ENCODE peak calls at places on chromosomes 4 and X, in four cellular contexts. W, D, K and O are unnamed samples.

GRCh38 chrX:2703991-2704369 is 12.9 kb downstream of the CD99 start:
- DNase-seq in W (no peak), D (peak; percentile 43), K (no peak), O (no peak)

GRCh38 chr4:70996014-70996353 is 2.5 kb downstream of the DCK start:
- DNase-seq in D (no peak), W (no peak), K (no peak), O (no peak)

GRCh38 chr4:179196511-179196910 is 1754.3 kb upstream of the AGA start:
- DNase-seq in K (peak; percentile 26), D (no peak), W (no peak), O (no peak)

GRCh38 chr4:140222175-140222574 is 68.2 kb upstream of the MAML3 start:
- DNase-seq in W (no peak), K (no peak), D (no peak), O (no peak)

GRCh38 chr4:140858897-140859296 is 102.7 kb upstream of the TBC1D9 start:
- DNase-seq in K (no peak), W (no peak), D (no peak), O (no peak)

GRCh38 chrX:102976290-102976689 is 39.2 kb downstream of the RAB40AL start:
- DNase-seq in W (no peak), K (no peak), D (no peak), O (no peak)

GRCh38 chr4:156101571-156101970 is 147.9 kb upstream of the CTSO start:
- DNase-seq in K (no peak), D (no peak), W (no peak), O (no peak)

GRCh38 chr4:138669479-138670165 is 346.0 kb upstream of the NOCT start:
- DNase-seq in W (no peak), K (no peak), D (no peak), O (no peak)

GRCh38 chr4:181569553-181569952 is 673.6 kb upstream of the TENM3 start:
- DNase-seq in W (no peak), D (peak; percentile 51), K (peak; percentile 49), O (no peak)

GRCh38 chrX:13752646-13753045 is 18.1 kb downstream of the OFD1 start:
- DNase-seq in W (no peak), D (no peak), K (no peak), O (no peak)

GRCh38 chr4:141890279-141890678 is 253.9 kb downstream of the IL15 start:
- DNase-seq in W (no peak), K (peak; percentile 46), D (no peak), O (no peak)

GRCh38 chr4:8475751-8476575 is 35.4 kb downstream of the TRMT44 start:
- DNase-seq in D (no peak), K (no peak), W (no peak), O (no peak)

GRCh38 chrX:118574666-118575065 is 79.1 kb downstream of the DOCK11 start:
- DNase-seq in K (no peak), D (peak; percentile 77), W (no peak), O (no peak)

GRCh38 chr4:7101692-7102515 is 34.0 kb upstream of the GRPEL1 start:
- DNase-seq in D (peak; percentile 79), W (peak; percentile 66), K (peak; percentile 73), O (peak; percentile 59)

GRCh38 chrX:22800360-22800759 is 199.4 kb upstream of the DDX53 start:
- DNase-seq in K (no peak), W (no peak), D (peak; percentile 0), O (no peak)

GRCh38 chrX:147899715-147900114 is 12.0 kb upstream of the FMR1 start:
- DNase-seq in D (no peak), K (no peak), W (no peak), O (no peak)

GRCh38 chrX:19566359-19567141 is 51.2 kb upstream of the MAP3K15 start:
- DNase-seq in W (no peak), D (no peak), K (no peak), O (no peak)

GRCh38 chrX:24748196-24748595 is 54.5 kb downstream of the POLA1 start:
- DNase-seq in D (no peak), W (no peak), K (no peak), O (no peak)

GRCh38 chrX:54602563-54602962 is 72.5 kb downstream of the GNL3L start:
- DNase-seq in K (no peak), D (no peak), W (no peak), O (no peak)

GRCh38 chr4:151865744-151866143 is 104.9 kb upstream of the GATB start:
- DNase-seq in K (no peak), W (no peak), D (no peak), O (no peak)

GRCh38 chr4:21507439-21507838 is 441.1 kb downstream of the KCNIP4 start:
- DNase-seq in W (no peak), K (no peak), D (no peak), O (no peak)

GRCh38 chr4:73917081-73917501 is 47.9 kb downstream of the CXCL1 start:
- DNase-seq in D (no peak), K (no peak), W (no peak), O (no peak)

GRCh38 chr4:173240696-173241095 is 72.1 kb downstream of the GALNT7 start:
- DNase-seq in W (no peak), K (no peak), D (no peak), O (no peak)
- H3K4me1 ChIP-seq in W (peaks cover 4% of the 10 kb centered on the region), K (peaks cover 10% of the 10 kb centered on the region), D (no peaks in the 10 kb centered on the region), O (no peaks in the 10 kb centered on the region)

GRCh38 chr4:184330008-184330400 is 112.3 kb upstream of the ENPP6 start:
- DNase-seq in W (peak; percentile 45), D (no peak), K (no peak), O (no peak)
- H3K4me1 ChIP-seq in W (peaks cover 26% of the 10 kb centered on the region), D (peaks cover 5% of the 10 kb centered on the region), K (no peaks in the 10 kb centered on the region), O (peaks cover 7% of the 10 kb centered on the region)

GRCh38 chrX:10083809-10084208 is 73.0 kb upstream of the CLCN4 start:
- DNase-seq in D (no peak), W (no peak), K (no peak), O (no peak)
- H3K4me1 ChIP-seq in D (no peaks in the 10 kb centered on the region), W (peaks cover 38% of the 10 kb centered on the region), K (peaks cover 3% of the 10 kb centered on the region), O (peaks cover 26% of the 10 kb centered on the region)

GRCh38 chr4:30718889-30719252 is 1.3 kb upstream of the PCDH7 start:
- DNase-seq in D (no peak), K (peak; percentile 43), W (no peak), O (no peak)
- H3K4me1 ChIP-seq in D (no peaks in the 10 kb centered on the region), K (peaks cover 3% of the 10 kb centered on the region), W (peaks cover 60% of the 10 kb centered on the region), O (no peaks in the 10 kb centered on the region)

GRCh38 chr4:33268776-33269175 is 2548.6 kb downstream of the PCDH7 start:
- DNase-seq in K (no peak), D (no peak), W (no peak), O (no peak)

GRCh38 chr4:33262809-33263208 is 2542.6 kb downstream of the PCDH7 start:
- DNase-seq in D (no peak), W (no peak), K (no peak), O (no peak)
- H3K4me1 ChIP-seq in D (no peaks in the 10 kb centered on the region), W (no peaks in the 10 kb centered on the region), K (no peaks in the 10 kb centered on the region), O (no peaks in the 10 kb centered on the region)

DNA sequence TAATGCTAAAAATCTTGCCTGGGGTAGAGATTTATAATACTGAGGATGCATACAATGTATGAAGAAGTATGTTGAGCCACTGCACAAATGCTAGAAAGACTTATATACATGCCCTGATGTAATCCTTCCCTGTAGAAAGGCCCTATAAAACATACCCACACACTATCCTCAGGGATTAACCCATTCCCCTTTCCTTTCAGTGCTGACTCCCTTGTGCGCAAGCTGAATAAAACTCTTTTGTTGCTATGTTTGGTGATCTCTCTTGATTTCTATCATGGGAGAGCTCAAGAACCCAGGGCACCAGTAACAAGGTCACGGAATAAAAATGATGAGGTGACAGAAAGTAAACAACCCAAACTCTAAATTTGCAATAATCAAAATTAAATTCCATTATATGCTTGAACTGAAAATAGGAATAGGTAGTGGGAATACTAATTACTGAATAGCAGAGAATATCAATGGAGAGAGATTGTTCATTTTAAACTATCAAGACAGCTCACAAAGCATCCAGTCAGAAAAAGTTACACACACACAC is 14.6 kb downstream of the TIGD2 start:
- DNase-seq in W (no peak), K (no peak), D (no peak), O (no peak)
- H3K4me1 ChIP-seq in W (no peaks in the 10 kb centered on the region), K (no peaks in the 10 kb centered on the region), D (peaks cover 10% of the 10 kb centered on the region), O (no peaks in the 10 kb centered on the region)